ENCODE peak calls at places on chromosomes 16 and 17, in nine cellular contexts. B is HTR-8/SVneo, L is nucleus accumbens, K is ELR, T is cardiac septum, S is T-helper 1 cell, I is OCI-LY7, N is mucosa of gallbladder, V is heart left ventricle. A is an unnamed sample.

GRCh38 chr17:4591529-4591928 is 7.2 kb downstream of the SMTNL2 start:
- DNase-seq in B (no peak), L (no peak), K (peak), T (no peak), S (no peak), I (no peak), N (no peak), V (no peak), A (peak)

GRCh38 chr17:63881935-63882601 is at the start of gene GH2:
- DNase-seq in B (peak), L (no peak), K (peak), T (no peak), S (peak), I (peak), N (peak), V (no peak), A (peak)

GRCh38 chr17:43832168-43832975 is 574 bp downstream of the MPP3 start:
- DNase-seq in B (peak), L (no peak), K (peak), T (no peak), S (no peak), I (no peak), N (peak), V (peak), A (peak)

GRCh38 chr17:40541060-40541872 is 24.0 kb downstream of the CCR7 start:
- DNase-seq in B (no peak), L (no peak), K (no peak), T (no peak), S (peak), I (peak), N (no peak), V (no peak), A (no peak)

GRCh38 chr16:24523569-24523968 is 15.8 kb upstream of the RBBP6 start:
- DNase-seq in B (no peak), L (no peak), K (peak), T (no peak), S (no peak), I (no peak), N (no peak), V (no peak), A (no peak)

GRCh38 chr17:78272181-78272913 is 40.9 kb downstream of the TMEM235 start:
- DNase-seq in B (peak), L (no peak), K (no peak), T (no peak), S (peak), I (peak), N (peak), V (peak), A (no peak)

GRCh38 chr16:51834131-51834530 is 683.1 kb upstream of the SALL1 start:
- DNase-seq in B (no peak), L (no peak), K (no peak), T (no peak), S (no peak), I (no peak), N (no peak), V (no peak), A (no peak)

GRCh38 chr16:65959978-65960377 is 406.5 kb upstream of the CDH5 start:
- DNase-seq in B (no peak), L (no peak), K (no peak), T (no peak), S (no peak), I (no peak), N (no peak), V (no peak), A (no peak)

GRCh38 chr16:5385115-5385514 is 287.5 kb upstream of the EEF2KMT start:
- DNase-seq in B (no peak), L (no peak), K (no peak), T (no peak), S (no peak), I (no peak), N (no peak), V (no peak), A (no peak)

GRCh38 chr17:39099686-39100293 is 51.6 kb downstream of the PLXDC1 start:
- DNase-seq in B (no peak), L (no peak), K (no peak), T (no peak), S (no peak), I (no peak), N (peak), V (peak), A (no peak)

GRCh38 chr16:10080031-10080772 is 102.0 kb downstream of the GRIN2A start:
- DNase-seq in B (peak), L (peak), K (peak), T (no peak), S (no peak), I (no peak), N (peak), V (peak), A (peak)

GRCh38 chr16:54242199-54242598 is 44.4 kb downstream of the IRX3 start:
- DNase-seq in B (peak), L (no peak), K (peak), T (no peak), S (no peak), I (peak), N (no peak), V (no peak), A (no peak)

GRCh38 chr17:48598727-48599126 is 5.1 kb upstream of the HOXB5 start:
- DNase-seq in B (no peak), L (no peak), K (no peak), T (no peak), S (no peak), I (no peak), N (no peak), V (no peak), A (no peak)

GRCh38 chr17:27481327-27481726 is 25.1 kb downstream of the KSR1 start:
- DNase-seq in B (no peak), L (no peak), K (no peak), T (no peak), S (peak), I (no peak), N (no peak), V (no peak), A (no peak)

GRCh38 chr16:58733248-58733670 is 857 bp downstream of the GOT2 start:
- DNase-seq in B (no peak), L (no peak), K (peak), T (no peak), S (no peak), I (peak), N (no peak), V (no peak), A (no peak)

GRCh38 chr16:87931504-87931903 is 4.8 kb downstream of the CA5A start:
- DNase-seq in B (no peak), L (no peak), K (no peak), T (no peak), S (no peak), I (no peak), N (no peak), V (no peak), A (no peak)

GRCh38 chr17:5500804-5501391 is 14.5 kb downstream of the MIS12 start:
- DNase-seq in B (peak), L (peak), K (peak), T (peak), S (peak), I (peak), N (peak), V (peak), A (peak)

GRCh38 chr17:47324224-47325020 is 667 bp downstream of the EFCAB13 start:
- DNase-seq in B (peak), L (no peak), K (peak), T (no peak), S (peak), I (peak), N (peak), V (peak), A (no peak)

GRCh38 chr17:81621494-81622230 is 15.2 kb downstream of the NPLOC4 start:
- DNase-seq in B (no peak), L (no peak), K (no peak), T (no peak), S (no peak), I (no peak), N (no peak), V (no peak), A (no peak)

GRCh38 chr17:77869665-77870132 is 88.8 kb upstream of the TNRC6C start:
- DNase-seq in B (no peak), L (no peak), K (no peak), T (peak), S (no peak), I (peak), N (no peak), V (no peak), A (no peak)